ENCODE peak calls at places on chromosomes 16 and 17, in five cellular contexts. U is kidney tubule cell, X is pons, S is head of caudate nucleus, T is GM12865. E is an unnamed sample.

GRCh38 chr16:77273-77806 is 685 bp upstream of the MPG start:
- DNase-seq in S (no peak), U (peak; percentile 43), T (peak; percentile 76), X (no peak), E (peak; percentile 62)

GRCh38 chr16:15879255-15879804 is 9.1 kb downstream of the CEP20 start:
- DNase-seq in X (peak; percentile 43), U (peak; percentile 77), T (no peak), S (no peak), E (no peak)

GRCh38 chr17:61444831-61445230 is 7.4 kb upstream of the TBX4 start:
- DNase-seq in T (no peak), S (no peak), U (no peak), X (no peak), E (no peak)

GRCh38 chr17:65472602-65473001 is 88.8 kb downstream of the AXIN2 start:
- DNase-seq in T (no peak), S (no peak), U (no peak), X (no peak), E (no peak)

GRCh38 chr17:76789235-76789788 is 51.4 kb downstream of the MFSD11 start:
- DNase-seq in T (no peak), X (no peak), S (no peak), U (peak; percentile 6), E (no peak)

GRCh38 chr16:19139436-19140091 is 25.8 kb downstream of the ITPRIPL2 start:
- DNase-seq in X (no peak), T (no peak), U (no peak), S (no peak), E (no peak)

GRCh38 chr17:59491353-59492090 is 73.9 kb upstream of the DHX40 start:
- DNase-seq in X (no peak), U (no peak), T (no peak), S (no peak), E (no peak)

GRCh38 chr16:11218324-11218962 is 37.6 kb downstream of the SOCS1 start:
- DNase-seq in X (no peak), S (no peak), T (no peak), U (no peak), E (no peak)

GRCh38 chr16:67897231-67897630 is 4.2 kb downstream of the PSKH1 start:
- DNase-seq in T (no peak), X (peak; percentile 55), U (no peak), S (no peak), E (no peak)

GRCh38 chr17:29291163-29291752 is 2.7 kb downstream of the NUFIP2 start:
- DNase-seq in X (peak; percentile 91), T (peak; percentile 71), U (peak; percentile 77), S (no peak), E (peak; percentile 74)

GRCh38 chr16:29862383-29862883 is 593 bp downstream of the CDIPT start:
- DNase-seq in U (peak; percentile 43), S (peak; percentile 14), T (peak; percentile 10), X (peak; percentile 25), E (no peak)

GRCh38 chr17:49822829-49823228 is 25.0 kb downstream of the TAC4 start:
- DNase-seq in S (no peak), X (no peak), T (no peak), U (no peak), E (no peak)

GRCh38 chr16:51149721-51150158 is 1.3 kb downstream of the SALL1 start:
- DNase-seq in S (no peak), T (no peak), U (peak; percentile 34), X (no peak), E (no peak)

GRCh38 chr17:1865252-1866037 is 35.6 kb downstream of the RPA1 start:
- DNase-seq in T (peak; percentile 52), S (no peak), X (no peak), U (peak; percentile 45), E (peak; percentile 56)

GRCh38 chr17:1484586-1485310 is 7.7 kb downstream of the MYO1C start:
- DNase-seq in S (no peak), U (peak; percentile 85), T (peak; percentile 86), X (peak; percentile 43), E (peak; percentile 65)

GRCh38 chr17:51351090-51351489 is 90.7 kb downstream of the UTP18 start:
- DNase-seq in S (no peak), U (no peak), X (no peak), T (no peak), E (no peak)

GRCh38 chr17:51260960-51261958 is 913 bp downstream of the UTP18 start:
- DNase-seq in X (peak; percentile 58), T (peak; percentile 76), S (peak; percentile 61), U (peak; percentile 66), E (peak; percentile 81)

GRCh38 chr16:88839026-88839529 is 17.7 kb downstream of the GALNS start:
- DNase-seq in S (no peak), T (no peak), X (no peak), U (no peak), E (no peak)

GRCh38 chr17:48259710-48260291 is 152.2 kb downstream of the SNX11 start:
- DNase-seq in X (peak; percentile 15), U (peak; percentile 70), T (peak; percentile 40), S (no peak), E (peak; percentile 41)

GRCh38 chr16:85514601-85515318 is 98.4 kb upstream of the GSE1 start:
- DNase-seq in X (peak; percentile 53), S (no peak), U (peak; percentile 83), T (no peak), E (no peak)

GRCh38 chr17:80027043-80027435 is 8.6 kb downstream of the TBC1D16 start:
- DNase-seq in X (no peak), T (no peak), S (no peak), U (no peak), E (no peak)

GRCh38 chr16:88478115-88478514 is 25.0 kb downstream of the ZFPM1 start:
- DNase-seq in U (no peak), S (no peak), T (no peak), X (no peak), E (peak; percentile 59)

GRCh38 chr16:17313085-17313611 is 157.6 kb downstream of the XYLT1 start:
- DNase-seq in X (peak; percentile 67), S (peak; percentile 19), U (no peak), T (no peak), E (no peak)

GRCh38 chr17:3556905-3557767 is 476 bp downstream of the TRPV3 start:
- DNase-seq in X (no peak), T (peak; percentile 59), U (no peak), S (no peak), E (no peak)

GRCh38 chr16:66881014-66881417 is 701 bp downstream of the PDP2 start:
- DNase-seq in U (peak; percentile 30), S (no peak), T (peak; percentile 33), X (no peak), E (peak; percentile 33)

GRCh38 chr16:17369441-17369951 is 101.3 kb downstream of the XYLT1 start:
- DNase-seq in X (peak; percentile 79), T (peak; percentile 81), S (no peak), U (no peak), E (peak; percentile 92)

GRCh38 chr17:13027246-13027645 is 9.4 kb upstream of the ELAC2 start:
- DNase-seq in T (no peak), X (no peak), S (no peak), U (no peak), E (no peak)

GRCh38 chr16:10738231-10739077 is 5.2 kb upstream of the NUBP1 start:
- DNase-seq in X (peak; percentile 91), U (peak; percentile 91), S (peak; percentile 39), T (peak; percentile 93), E (peak; percentile 27)

GRCh38 chr16:58882292-58882691 is 148.2 kb upstream of the GOT2 start:
- DNase-seq in U (no peak), X (peak; percentile 63), S (no peak), T (peak; percentile 58), E (no peak)